ENCODE peak calls at places on chromosome 20, in seven cellular contexts. One of them, this sample, is unnamed.

GRCh38 chr20:37361336-37361735 is 15.4 kb downstream of the SRC start:
- DNase-seq in epithelial cell of esophagus: no peak
- DNase-seq in foreskin fibroblast: no peak
- DNase-seq in CD4-positive, alpha-beta T cell: no peak
- DNase-seq in osteocyte: no peak
- DNase-seq in gastrocnemius medialis: no peak
- DNase-seq in NB4: no peak
- DNase-seq in this sample: no peak

GRCh38 chr20:13219327-13220193 is 1.5 kb upstream of the ISM1 start:
- DNase-seq in foreskin fibroblast: no peak
- DNase-seq in CD4-positive, alpha-beta T cell: no peak
- DNase-seq in gastrocnemius medialis: no peak
- DNase-seq in osteocyte: no peak
- DNase-seq in NB4: no peak
- DNase-seq in epithelial cell of esophagus: no peak
- DNase-seq in this sample: no peak

GRCh38 chr20:37627060-37627766 is 66.6 kb upstream of the CTNNBL1 start:
- DNase-seq in foreskin fibroblast: peak; percentile 81
- DNase-seq in gastrocnemius medialis: no peak
- DNase-seq in osteocyte: no peak
- DNase-seq in NB4: peak; percentile 71
- DNase-seq in epithelial cell of esophagus: peak; percentile 67
- DNase-seq in CD4-positive, alpha-beta T cell: no peak
- DNase-seq in this sample: peak; percentile 86

GRCh38 chr20:63577317-63577894 is 3.4 kb upstream of the HELZ2 start:
- DNase-seq in osteocyte: no peak
- DNase-seq in epithelial cell of esophagus: no peak
- DNase-seq in gastrocnemius medialis: peak; percentile 61
- DNase-seq in foreskin fibroblast: no peak
- DNase-seq in NB4: no peak
- DNase-seq in CD4-positive, alpha-beta T cell: no peak
- DNase-seq in this sample: no peak

GRCh38 chr20:13286600-13286999 is 65.5 kb downstream of the ISM1 start:
- DNase-seq in NB4: no peak
- DNase-seq in CD4-positive, alpha-beta T cell: no peak
- DNase-seq in epithelial cell of esophagus: peak; percentile 97
- DNase-seq in osteocyte: no peak
- DNase-seq in gastrocnemius medialis: no peak
- DNase-seq in foreskin fibroblast: no peak
- DNase-seq in this sample: no peak

GRCh38 chr20:63955281-63955845 is 853 bp downstream of the UCKL1 start:
- DNase-seq in epithelial cell of esophagus: peak; percentile 28
- DNase-seq in NB4: peak; percentile 83
- DNase-seq in osteocyte: no peak
- DNase-seq in foreskin fibroblast: peak; percentile 72
- DNase-seq in gastrocnemius medialis: peak; percentile 45
- DNase-seq in CD4-positive, alpha-beta T cell: no peak
- DNase-seq in this sample: no peak

GRCh38 chr20:63260521-63260920 is 6.3 kb upstream of the NKAIN4 start:
- DNase-seq in NB4: no peak
- DNase-seq in osteocyte: no peak
- DNase-seq in CD4-positive, alpha-beta T cell: no peak
- DNase-seq in epithelial cell of esophagus: no peak
- DNase-seq in gastrocnemius medialis: no peak
- DNase-seq in foreskin fibroblast: no peak
- DNase-seq in this sample: no peak

GRCh38 chr20:5831539-5832237 is 81.5 kb downstream of the SHLD1 start:
- DNase-seq in osteocyte: no peak
- DNase-seq in foreskin fibroblast: no peak
- DNase-seq in gastrocnemius medialis: no peak
- DNase-seq in epithelial cell of esophagus: no peak
- DNase-seq in NB4: no peak
- DNase-seq in CD4-positive, alpha-beta T cell: no peak
- DNase-seq in this sample: no peak

GRCh38 chr20:44271915-44272663 is 25.0 kb downstream of the GDAP1L1 start:
- DNase-seq in epithelial cell of esophagus: no peak
- DNase-seq in foreskin fibroblast: no peak
- DNase-seq in gastrocnemius medialis: no peak
- DNase-seq in CD4-positive, alpha-beta T cell: no peak
- DNase-seq in NB4: peak; percentile 22
- DNase-seq in osteocyte: no peak
- DNase-seq in this sample: no peak

GRCh38 chr20:3797592-3798404 is 1.7 kb downstream of the CDC25B start:
- DNase-seq in NB4: no peak
- DNase-seq in foreskin fibroblast: no peak
- DNase-seq in CD4-positive, alpha-beta T cell: no peak
- DNase-seq in gastrocnemius medialis: no peak
- DNase-seq in epithelial cell of esophagus: peak; percentile 61
- DNase-seq in osteocyte: no peak
- DNase-seq in this sample: no peak

GRCh38 chr20:38825901-38826625 is 20.6 kb downstream of the PPP1R16B start:
- DNase-seq in foreskin fibroblast: peak; percentile 30
- DNase-seq in NB4: peak; percentile 43
- DNase-seq in gastrocnemius medialis: no peak
- DNase-seq in CD4-positive, alpha-beta T cell: no peak
- DNase-seq in osteocyte: no peak
- DNase-seq in epithelial cell of esophagus: peak; percentile 75
- DNase-seq in this sample: no peak

GRCh38 chr20:57672953-57673575 is 36.8 kb downstream of the PMEPA1 start:
- DNase-seq in CD4-positive, alpha-beta T cell: no peak
- DNase-seq in osteocyte: no peak
- DNase-seq in epithelial cell of esophagus: no peak
- DNase-seq in foreskin fibroblast: no peak
- DNase-seq in gastrocnemius medialis: no peak
- DNase-seq in NB4: no peak
- DNase-seq in this sample: no peak

GRCh38 chr20:45036044-45036755 is 64.7 kb downstream of the KCNS1 start:
- DNase-seq in gastrocnemius medialis: peak; percentile 10
- DNase-seq in CD4-positive, alpha-beta T cell: no peak
- DNase-seq in osteocyte: no peak
- DNase-seq in epithelial cell of esophagus: peak; percentile 89
- DNase-seq in foreskin fibroblast: peak; percentile 82
- DNase-seq in NB4: peak; percentile 66
- DNase-seq in this sample: no peak

GRCh38 chr20:61839223-61839911 is 226.3 kb downstream of the TAF4 start:
- DNase-seq in osteocyte: no peak
- DNase-seq in gastrocnemius medialis: no peak
- DNase-seq in CD4-positive, alpha-beta T cell: no peak
- DNase-seq in NB4: no peak
- DNase-seq in foreskin fibroblast: no peak
- DNase-seq in epithelial cell of esophagus: no peak
- DNase-seq in this sample: no peak

GRCh38 chr20:33388268-33388667 is 13.1 kb downstream of the CDK5RAP1 start:
- DNase-seq in epithelial cell of esophagus: no peak
- DNase-seq in CD4-positive, alpha-beta T cell: no peak
- DNase-seq in osteocyte: no peak
- DNase-seq in gastrocnemius medialis: no peak
- DNase-seq in foreskin fibroblast: no peak
- DNase-seq in NB4: no peak
- DNase-seq in this sample: no peak

GRCh38 chr20:33394718-33395117 is 6.6 kb downstream of the CDK5RAP1 start:
- DNase-seq in osteocyte: no peak
- DNase-seq in CD4-positive, alpha-beta T cell: no peak
- DNase-seq in NB4: no peak
- DNase-seq in foreskin fibroblast: peak; percentile 30
- DNase-seq in gastrocnemius medialis: no peak
- DNase-seq in epithelial cell of esophagus: no peak
- DNase-seq in this sample: no peak

GRCh38 chr20:33393609-33394008 is 7.7 kb downstream of the CDK5RAP1 start:
- DNase-seq in gastrocnemius medialis: no peak
- DNase-seq in osteocyte: no peak
- DNase-seq in CD4-positive, alpha-beta T cell: no peak
- DNase-seq in epithelial cell of esophagus: no peak
- DNase-seq in foreskin fibroblast: peak; percentile 60
- DNase-seq in NB4: no peak
- DNase-seq in this sample: no peak

GRCh38 chr20:33387177-33387576 is 14.1 kb downstream of the CDK5RAP1 start:
- DNase-seq in gastrocnemius medialis: peak; percentile 63
- DNase-seq in NB4: no peak
- DNase-seq in epithelial cell of esophagus: peak; percentile 93
- DNase-seq in osteocyte: no peak
- DNase-seq in foreskin fibroblast: no peak
- DNase-seq in CD4-positive, alpha-beta T cell: no peak
- DNase-seq in this sample: no peak

GRCh38 chr20:33392016-33392415 is 9.3 kb downstream of the CDK5RAP1 start:
- DNase-seq in epithelial cell of esophagus: no peak
- DNase-seq in osteocyte: no peak
- DNase-seq in NB4: no peak
- DNase-seq in CD4-positive, alpha-beta T cell: no peak
- DNase-seq in gastrocnemius medialis: no peak
- DNase-seq in foreskin fibroblast: peak; percentile 88
- DNase-seq in this sample: peak; percentile 71
- TF ChIP-seq CTCF in epithelial cell of esophagus: no peak
- TF ChIP-seq CTCF in osteocyte: no peak
- TF ChIP-seq CTCF in NB4: no peak
- TF ChIP-seq CTCF in CD4-positive, alpha-beta T cell: no peak
- TF ChIP-seq CTCF in gastrocnemius medialis: no peak
- TF ChIP-seq CTCF in foreskin fibroblast: no peak
- TF ChIP-seq CTCF in this sample: no peak

GRCh38 chr20:9835302-9835701 is 3.6 kb downstream of the PAK5 start:
- DNase-seq in foreskin fibroblast: no peak
- DNase-seq in osteocyte: no peak
- DNase-seq in gastrocnemius medialis: no peak
- DNase-seq in CD4-positive, alpha-beta T cell: no peak
- DNase-seq in epithelial cell of esophagus: no peak
- DNase-seq in NB4: no peak
- DNase-seq in this sample: no peak

GRCh38 chr20:9838035-9838377 is 870 bp downstream of the PAK5 start:
- DNase-seq in epithelial cell of esophagus: no peak
- DNase-seq in NB4: no peak
- DNase-seq in osteocyte: no peak
- DNase-seq in gastrocnemius medialis: no peak
- DNase-seq in CD4-positive, alpha-beta T cell: no peak
- DNase-seq in foreskin fibroblast: peak; percentile 5
- DNase-seq in this sample: no peak

GRCh38 chr20:9839626-9840025 is 750 bp upstream of the PAK5 start:
- DNase-seq in gastrocnemius medialis: no peak
- DNase-seq in foreskin fibroblast: no peak
- DNase-seq in epithelial cell of esophagus: peak; percentile 73
- DNase-seq in CD4-positive, alpha-beta T cell: no peak
- DNase-seq in NB4: no peak
- DNase-seq in osteocyte: no peak
- DNase-seq in this sample: no peak

GRCh38 chr20:9838378-9839295 is at the start of gene PAK5:
- DNase-seq in foreskin fibroblast: peak; percentile 39
- DNase-seq in osteocyte: no peak
- DNase-seq in NB4: no peak
- DNase-seq in CD4-positive, alpha-beta T cell: no peak
- DNase-seq in epithelial cell of esophagus: peak; percentile 65
- DNase-seq in gastrocnemius medialis: no peak
- DNase-seq in this sample: peak; percentile 71

GRCh38 chr20:9837634-9838033 is 1.2 kb downstream of the PAK5 start:
- DNase-seq in gastrocnemius medialis: no peak
- DNase-seq in NB4: no peak
- DNase-seq in epithelial cell of esophagus: no peak
- DNase-seq in CD4-positive, alpha-beta T cell: no peak
- DNase-seq in osteocyte: no peak
- DNase-seq in foreskin fibroblast: no peak
- DNase-seq in this sample: no peak
- TF ChIP-seq CTCF in gastrocnemius medialis: no peak
- TF ChIP-seq CTCF in NB4: no peak
- TF ChIP-seq CTCF in epithelial cell of esophagus: no peak
- TF ChIP-seq CTCF in CD4-positive, alpha-beta T cell: no peak
- TF ChIP-seq CTCF in osteocyte: no peak
- TF ChIP-seq CTCF in foreskin fibroblast: no peak
- TF ChIP-seq CTCF in this sample: no peak

GRCh38 chr20:43209831-43210230 is 20.1 kb upstream of the PTPRT start:
- DNase-seq in foreskin fibroblast: no peak
- DNase-seq in gastrocnemius medialis: no peak
- DNase-seq in NB4: no peak
- DNase-seq in osteocyte: no peak
- DNase-seq in epithelial cell of esophagus: no peak
- DNase-seq in CD4-positive, alpha-beta T cell: no peak
- DNase-seq in this sample: no peak

GRCh38 chr20:43205699-43206098 is 16.0 kb upstream of the PTPRT start:
- DNase-seq in NB4: no peak
- DNase-seq in gastrocnemius medialis: no peak
- DNase-seq in osteocyte: no peak
- DNase-seq in foreskin fibroblast: no peak
- DNase-seq in epithelial cell of esophagus: no peak
- DNase-seq in CD4-positive, alpha-beta T cell: no peak
- DNase-seq in this sample: no peak
- TF ChIP-seq CTCF in NB4: no peak
- TF ChIP-seq CTCF in gastrocnemius medialis: no peak
- TF ChIP-seq CTCF in osteocyte: no peak
- TF ChIP-seq CTCF in foreskin fibroblast: no peak
- TF ChIP-seq CTCF in epithelial cell of esophagus: no peak
- TF ChIP-seq CTCF in CD4-positive, alpha-beta T cell: no peak
- TF ChIP-seq CTCF in this sample: peak; percentile 20

GRCh38 chr20:12086359-12086758 is 168.7 kb downstream of the BTBD3 start:
- DNase-seq in NB4: no peak
- DNase-seq in foreskin fibroblast: peak; percentile 41
- DNase-seq in osteocyte: no peak
- DNase-seq in epithelial cell of esophagus: peak; percentile 10
- DNase-seq in gastrocnemius medialis: no peak
- DNase-seq in CD4-positive, alpha-beta T cell: no peak
- DNase-seq in this sample: no peak
- TF ChIP-seq CTCF in NB4: no peak
- TF ChIP-seq CTCF in foreskin fibroblast: no peak
- TF ChIP-seq CTCF in osteocyte: no peak
- TF ChIP-seq CTCF in epithelial cell of esophagus: no peak
- TF ChIP-seq CTCF in gastrocnemius medialis: no peak
- TF ChIP-seq CTCF in CD4-positive, alpha-beta T cell: no peak
- TF ChIP-seq CTCF in this sample: no peak

GRCh38 chr20:14622796-14623195 is 285.4 kb upstream of the FLRT3 start:
- DNase-seq in gastrocnemius medialis: no peak
- DNase-seq in epithelial cell of esophagus: peak; percentile 87
- DNase-seq in NB4: peak; percentile 19
- DNase-seq in CD4-positive, alpha-beta T cell: no peak
- DNase-seq in foreskin fibroblast: peak; percentile 70
- DNase-seq in osteocyte: no peak
- DNase-seq in this sample: no peak
- TF ChIP-seq CTCF in gastrocnemius medialis: no peak
- TF ChIP-seq CTCF in epithelial cell of esophagus: peak; percentile 56
- TF ChIP-seq CTCF in NB4: no peak
- TF ChIP-seq CTCF in CD4-positive, alpha-beta T cell: no peak
- TF ChIP-seq CTCF in foreskin fibroblast: no peak
- TF ChIP-seq CTCF in osteocyte: no peak
- TF ChIP-seq CTCF in this sample: no peak

DNA sequence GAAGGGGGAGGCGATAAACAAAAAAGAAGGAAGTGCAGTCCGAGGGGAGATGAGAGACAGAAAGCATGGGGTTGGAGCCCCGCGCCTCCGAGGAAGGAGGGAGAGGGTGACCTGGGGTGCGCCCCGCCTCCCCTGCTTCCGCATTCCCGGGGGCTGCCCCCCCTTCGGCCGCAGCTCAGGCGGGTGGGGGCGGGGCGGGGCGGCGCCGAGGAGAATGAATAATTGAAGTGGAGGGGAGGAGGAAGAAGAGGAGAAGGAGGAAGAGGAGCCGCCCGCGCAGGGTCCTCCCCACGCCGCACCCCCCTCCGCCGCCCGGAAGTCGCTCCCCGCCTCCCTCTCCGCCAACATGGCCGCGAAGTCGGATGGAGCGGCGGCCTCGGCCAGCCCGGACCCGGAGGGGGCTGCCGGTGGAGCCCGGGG is at the start of gene XKR7:
- DNase-seq in NB4: peak; percentile 64
- DNase-seq in CD4-positive, alpha-beta T cell: no peak
- DNase-seq in gastrocnemius medialis: no peak
- DNase-seq in foreskin fibroblast: no peak
- DNase-seq in epithelial cell of esophagus: no peak
- DNase-seq in osteocyte: no peak
- DNase-seq in this sample: peak; percentile 43
- TF ChIP-seq CTCF in NB4: no peak
- TF ChIP-seq CTCF in CD4-positive, alpha-beta T cell: no peak
- TF ChIP-seq CTCF in gastrocnemius medialis: no peak
- TF ChIP-seq CTCF in foreskin fibroblast: no peak
- TF ChIP-seq CTCF in epithelial cell of esophagus: no peak
- TF ChIP-seq CTCF in osteocyte: no peak
- TF ChIP-seq CTCF in this sample: no peak

GRCh38 chr20:51767018-51767866 is 948 bp downstream of the ATP9A start:
- DNase-seq in epithelial cell of esophagus: peak; percentile 86
- DNase-seq in foreskin fibroblast: peak; percentile 68
- DNase-seq in osteocyte: no peak
- DNase-seq in CD4-positive, alpha-beta T cell: no peak
- DNase-seq in gastrocnemius medialis: peak; percentile 45
- DNase-seq in NB4: no peak
- DNase-seq in this sample: peak; percentile 74
- TF ChIP-seq CTCF in epithelial cell of esophagus: peak; percentile 32
- TF ChIP-seq CTCF in foreskin fibroblast: peak; percentile 6
- TF ChIP-seq CTCF in osteocyte: peak; percentile 54
- TF ChIP-seq CTCF in CD4-positive, alpha-beta T cell: no peak
- TF ChIP-seq CTCF in gastrocnemius medialis: peak; percentile 14
- TF ChIP-seq CTCF in NB4: no peak
- TF ChIP-seq CTCF in this sample: peak; percentile 52

This sample was measured in mesothelial cell of epicardium.